ENCODE peak calls at places on chromosomes 16 and 17, in six cellular contexts. Z is A549, D is WTC11, U is HepG2, I is H1, K is K562. X is an unnamed sample.
A peak's percentile ranks its signal among the peaks of the same experiment; 100 is the strongest.

GRCh38 chr16:12349950-12350842 is 373.7 kb downstream of the SNX29 start:
- DNase-seq in Z (no peak), D (no peak), U (no peak), I (no peak), K (no peak), X (no peak)

GRCh38 chr17:2709173-2709661 is 2.3 kb downstream of the CLUH start:
- DNase-seq in I (no peak), K (no peak), Z (no peak), U (no peak), D (no peak), X (no peak)

GRCh38 chr16:88057656-88058055 is 106.4 kb downstream of the BANP start:
- DNase-seq in U (no peak), Z (no peak), D (no peak), I (no peak), K (no peak), X (no peak)

GRCh38 chr17:60231234-60231633 is 81.5 kb downstream of the CA4 start:
- DNase-seq in D (no peak), U (peak; percentile 18), K (peak; percentile 11), I (no peak), Z (peak; percentile 41), X (peak; percentile 45)

GRCh38 chr17:69575346-69575761 is 160.9 kb downstream of the MAP2K6 start:
- DNase-seq in U (no peak), K (no peak), D (no peak), I (no peak), Z (no peak), X (peak; percentile 82)

GRCh38 chr16:19892902-19893301 is 8.3 kb upstream of the GPRC5B start:
- DNase-seq in U (no peak), K (no peak), Z (no peak), I (no peak), D (no peak), X (no peak)

GRCh38 chr16:25628766-25629165 is 63.0 kb upstream of the HS3ST4 start:
- DNase-seq in U (no peak), K (no peak), I (no peak), D (no peak), Z (no peak), X (no peak)

GRCh38 chr17:15469260-15469659 is 1.8 kb upstream of the CDRT4 start:
- DNase-seq in K (no peak), U (no peak), I (no peak), D (no peak), Z (no peak), X (peak; percentile 72)

GRCh38 chr17:42281571-42282096 is 5.4 kb upstream of the STAT5B start:
- DNase-seq in U (no peak), I (no peak), Z (no peak), K (peak; percentile 8), D (no peak), X (no peak)

GRCh38 chr17:48121921-48122650 is 14.5 kb downstream of the SNX11 start:
- DNase-seq in Z (no peak), K (no peak), I (no peak), U (no peak), D (no peak), X (no peak)

GRCh38 chr17:22128723-22129122 is 436.4 kb downstream of the KCNJ18 start:
- DNase-seq in U (no peak), D (no peak), Z (no peak), K (no peak), I (no peak), X (no peak)

GRCh38 chr17:17180141-17180603 is 26.0 kb downstream of the PLD6 start:
- DNase-seq in I (no peak), D (no peak), Z (no peak), K (no peak), U (no peak), X (no peak)

GRCh38 chr16:89369266-89369895 is 121.0 kb downstream of the ANKRD11 start:
- DNase-seq in K (peak; percentile 41), D (no peak), Z (no peak), U (no peak), I (no peak), X (no peak)

GRCh38 chr17:60525347-60525623 is 757 bp downstream of the APPBP2 start:
- DNase-seq in K (peak; percentile 10), D (no peak), Z (no peak), I (no peak), U (no peak), X (peak; percentile 50)

GRCh38 chr16:79599256-79599836 is 1.2 kb downstream of the MAF start:
- DNase-seq in U (no peak), D (peak; percentile 38), Z (peak; percentile 16), I (no peak), K (no peak), X (peak; percentile 6)

GRCh38 chr16:19443659-19444058 is 26.0 kb downstream of the TMC5 start:
- DNase-seq in U (no peak), D (no peak), I (no peak), Z (no peak), K (no peak), X (no peak)

GRCh38 chr17:8109669-8110455 is 8.5 kb downstream of the ALOXE3 start:
- DNase-seq in U (no peak), K (peak; percentile 79), D (peak; percentile 90), I (no peak), Z (peak; percentile 75), X (peak; percentile 28)

GRCh38 chr17:66724581-66725341 is 110.2 kb upstream of the CACNG5 start:
- DNase-seq in Z (no peak), I (no peak), D (no peak), K (no peak), U (no peak), X (peak; percentile 68)

GRCh38 chr16:15811778-15812750 is 44.8 kb downstream of the MYH11 start:
- DNase-seq in U (no peak), K (no peak), I (no peak), Z (no peak), D (no peak), X (no peak)

GRCh38 chr16:50494501-50495491 is 53.4 kb upstream of the NKD1 start:
- DNase-seq in Z (no peak), I (no peak), D (no peak), U (no peak), K (no peak), X (no peak)

GRCh38 chr17:2122641-2123302 is 67.9 kb downstream of the HIC1 start:
- DNase-seq in I (no peak), K (no peak), U (no peak), D (peak; percentile 27), Z (no peak), X (peak; percentile 73)

GRCh38 chr17:65797809-65798208 is 236.4 kb upstream of the AXIN2 start:
- DNase-seq in Z (no peak), K (peak; percentile 34), U (peak; percentile 50), D (peak; percentile 67), I (peak; percentile 7), X (peak; percentile 5)

GRCh38 chr16:87161822-87162676 is 155.1 kb downstream of the C16orf95 start:
- DNase-seq in U (no peak), D (no peak), K (no peak), I (no peak), Z (no peak), X (no peak)

GRCh38 chr17:60039096-60039495 is 39.6 kb downstream of the HEATR6 start:
- DNase-seq in K (peak; percentile 8), Z (no peak), U (no peak), I (no peak), D (no peak), X (no peak)

GRCh38 chr16:73385701-73386100 is 337.8 kb upstream of the ZFHX3 start:
- DNase-seq in U (no peak), K (no peak), Z (no peak), I (no peak), D (no peak), X (no peak)

GRCh38 chr16:66035096-66035495 is 331.4 kb upstream of the CDH5 start:
- DNase-seq in I (no peak), Z (no peak), D (no peak), K (no peak), U (no peak), X (no peak)
- TF ChIP-seq JUN in I (no peak), Z (no peak), D (no peak), K (no peak), U (no peak), X (no peak)

GRCh38 chr16:31465788-31466370 is 6.1 kb upstream of the TGFB1I1 start:
- DNase-seq in K (no peak), D (no peak), Z (no peak), U (no peak), I (no peak), X (no peak)

GRCh38 chr16:31464781-31465260 is 5.5 kb downstream of the ARMC5 start:
- DNase-seq in I (no peak), U (no peak), K (no peak), D (no peak), Z (no peak), X (no peak)

GRCh38 chr16:31467151-31467550 is 4.8 kb upstream of the TGFB1I1 start:
- DNase-seq in Z (no peak), U (no peak), I (no peak), K (no peak), D (no peak), X (no peak)

GRCh38 chr16:31467858-31468257 is 4.1 kb upstream of the TGFB1I1 start:
- DNase-seq in U (no peak), K (no peak), I (no peak), Z (no peak), D (no peak), X (no peak)

GRCh38 chr16:31466381-31466841 is 5.5 kb upstream of the TGFB1I1 start:
- DNase-seq in U (no peak), D (no peak), I (no peak), Z (no peak), K (no peak), X (no peak)
- TF ChIP-seq JUN in U (no peak), D (no peak), I (no peak), Z (no peak), K (no peak), X (no peak)

GRCh38 chr17:30924341-30924740 is 2.6 kb downstream of the ADAP2 start:
- DNase-seq in D (no peak), K (no peak), I (no peak), Z (no peak), U (no peak), X (no peak)
- TF ChIP-seq JUN in D (no peak), K (no peak), I (no peak), Z (no peak), U (no peak), X (no peak)

DNA sequence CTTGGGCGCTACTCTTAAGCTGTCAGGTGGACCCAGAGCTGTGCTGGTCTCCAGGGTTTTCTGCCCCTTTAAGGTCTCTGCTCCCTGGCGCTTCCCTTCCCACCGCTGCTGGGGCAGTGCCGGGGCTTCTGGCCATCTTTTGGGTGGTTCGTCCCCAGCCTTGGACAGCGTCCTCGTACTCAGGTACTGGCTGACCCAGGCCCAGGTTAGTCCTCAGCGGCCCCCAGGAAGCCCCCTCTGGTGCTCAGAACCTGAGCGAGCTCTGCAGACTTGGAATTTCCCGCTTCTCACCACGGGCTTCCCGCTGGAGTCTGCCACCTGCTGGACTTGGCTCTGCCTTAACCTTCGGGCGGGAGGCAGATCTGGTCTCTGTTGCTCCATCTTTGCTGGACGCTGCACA is 94.1 kb upstream of the ZNF750 start:
- DNase-seq in Z (no peak), I (no peak), D (peak; percentile 23), K (no peak), U (no peak), X (no peak)
- TF ChIP-seq JUN in Z (no peak), I (no peak), D (no peak), K (no peak), U (no peak), X (no peak)